ENCODE peak calls at places on chromosomes 12 and 14, in five cellular contexts. One of them, this sample, is unnamed.

GRCh38 chr14:33484264-33484663 is 466.6 kb downstream of the EGLN3 start:
- DNase-seq in effector memory CD4-positive, alpha-beta T cell: no peak
- DNase-seq in thyroid gland: no peak
- DNase-seq in thoracic aorta: no peak
- DNase-seq in body of pancreas: no peak
- DNase-seq in this sample: no peak

GRCh38 chr12:18427520-18427919 is 166.2 kb downstream of the PIK3C2G start:
- DNase-seq in effector memory CD4-positive, alpha-beta T cell: no peak
- DNase-seq in thyroid gland: no peak
- DNase-seq in thoracic aorta: no peak
- DNase-seq in body of pancreas: no peak
- DNase-seq in this sample: no peak

GRCh38 chr14:67077914-67078313 is 111.3 kb upstream of the GARIN2 start:
- DNase-seq in effector memory CD4-positive, alpha-beta T cell: no peak
- DNase-seq in thyroid gland: no peak
- DNase-seq in thoracic aorta: no peak
- DNase-seq in body of pancreas: no peak
- DNase-seq in this sample: no peak

GRCh38 chr12:50066402-50066801 is 9.0 kb downstream of the ASIC1 start:
- DNase-seq in effector memory CD4-positive, alpha-beta T cell: no peak
- DNase-seq in thyroid gland: no peak
- DNase-seq in thoracic aorta: peak; percentile 34
- DNase-seq in body of pancreas: no peak
- DNase-seq in this sample: no peak

GRCh38 chr14:55908071-55908470 is 210.1 kb upstream of the PELI2 start:
- DNase-seq in effector memory CD4-positive, alpha-beta T cell: no peak
- DNase-seq in thyroid gland: no peak
- DNase-seq in thoracic aorta: no peak
- DNase-seq in body of pancreas: no peak
- DNase-seq in this sample: no peak

GRCh38 chr12:101619868-101620761 is 25.3 kb downstream of the MYBPC1 start:
- DNase-seq in effector memory CD4-positive, alpha-beta T cell: no peak
- DNase-seq in thyroid gland: no peak
- DNase-seq in thoracic aorta: no peak
- DNase-seq in body of pancreas: peak; percentile 61
- DNase-seq in this sample: no peak

GRCh38 chr14:26427059-26427458 is 170.8 kb downstream of the NOVA1 start:
- DNase-seq in effector memory CD4-positive, alpha-beta T cell: no peak
- DNase-seq in thyroid gland: no peak
- DNase-seq in thoracic aorta: no peak
- DNase-seq in body of pancreas: no peak
- DNase-seq in this sample: no peak

GRCh38 chr12:15599266-15600037 is 189.7 kb downstream of the EPS8 start:
- DNase-seq in effector memory CD4-positive, alpha-beta T cell: no peak
- DNase-seq in thyroid gland: peak; percentile 78
- DNase-seq in thoracic aorta: no peak
- DNase-seq in body of pancreas: no peak
- DNase-seq in this sample: no peak

GRCh38 chr12:6249580-6249979 is 49.4 kb downstream of the CD9 start:
- DNase-seq in effector memory CD4-positive, alpha-beta T cell: no peak
- DNase-seq in thyroid gland: no peak
- DNase-seq in thoracic aorta: no peak
- DNase-seq in body of pancreas: no peak
- DNase-seq in this sample: no peak

GRCh38 chr12:100077367-100077766 is 65.3 kb downstream of the BLTP3B start:
- DNase-seq in effector memory CD4-positive, alpha-beta T cell: no peak
- DNase-seq in thyroid gland: no peak
- DNase-seq in thoracic aorta: no peak
- DNase-seq in body of pancreas: no peak
- DNase-seq in this sample: no peak

GRCh38 chr12:125314051-125314882 is 249.0 kb downstream of the AACS start:
- DNase-seq in effector memory CD4-positive, alpha-beta T cell: no peak
- DNase-seq in thyroid gland: no peak
- DNase-seq in thoracic aorta: no peak
- DNase-seq in body of pancreas: no peak
- DNase-seq in this sample: no peak

GRCh38 chr14:71380271-71380670 is 473.0 kb downstream of the PCNX1 start:
- DNase-seq in effector memory CD4-positive, alpha-beta T cell: no peak
- DNase-seq in thyroid gland: no peak
- DNase-seq in thoracic aorta: no peak
- DNase-seq in body of pancreas: no peak
- DNase-seq in this sample: no peak

GRCh38 chr12:27769142-27769672 is 10.8 kb upstream of the KLHL42 start:
- DNase-seq in effector memory CD4-positive, alpha-beta T cell: no peak
- DNase-seq in thyroid gland: no peak
- DNase-seq in thoracic aorta: no peak
- DNase-seq in body of pancreas: no peak
- DNase-seq in this sample: no peak

GRCh38 chr12:13241833-13242232 is 45.3 kb downstream of the EMP1 start:
- DNase-seq in effector memory CD4-positive, alpha-beta T cell: no peak
- DNase-seq in thyroid gland: no peak
- DNase-seq in thoracic aorta: no peak
- DNase-seq in body of pancreas: no peak
- DNase-seq in this sample: no peak

GRCh38 chr12:11804130-11804529 is 154.7 kb downstream of the ETV6 start:
- DNase-seq in effector memory CD4-positive, alpha-beta T cell: no peak
- DNase-seq in thyroid gland: no peak
- DNase-seq in thoracic aorta: no peak
- DNase-seq in body of pancreas: no peak
- DNase-seq in this sample: no peak

GRCh38 chr14:47959753-47960152 is 284.3 kb upstream of the MDGA2 start:
- DNase-seq in effector memory CD4-positive, alpha-beta T cell: no peak
- DNase-seq in thyroid gland: no peak
- DNase-seq in thoracic aorta: no peak
- DNase-seq in body of pancreas: no peak
- DNase-seq in this sample: no peak

GRCh38 chr14:104967414-104968152 is 10.6 kb downstream of the AHNAK2 start:
- DNase-seq in effector memory CD4-positive, alpha-beta T cell: no peak
- DNase-seq in thyroid gland: peak; percentile 83
- DNase-seq in thoracic aorta: no peak
- DNase-seq in body of pancreas: no peak
- DNase-seq in this sample: no peak

GRCh38 chr12:109115758-109116610 is at the start of gene ACACB:
- DNase-seq in effector memory CD4-positive, alpha-beta T cell: no peak
- DNase-seq in thyroid gland: peak; percentile 96
- DNase-seq in thoracic aorta: no peak
- DNase-seq in body of pancreas: peak; percentile 92
- DNase-seq in this sample: no peak

GRCh38 chr14:67514650-67515385 is 18.3 kb upstream of the PLEKHH1 start:
- DNase-seq in effector memory CD4-positive, alpha-beta T cell: peak; percentile 34
- DNase-seq in thyroid gland: peak; percentile 41
- DNase-seq in thoracic aorta: no peak
- DNase-seq in body of pancreas: peak; percentile 64
- DNase-seq in this sample: peak; percentile 32

GRCh38 chr12:91741932-91742331 is 403.7 kb downstream of the BTG1 start:
- DNase-seq in effector memory CD4-positive, alpha-beta T cell: no peak
- DNase-seq in thyroid gland: no peak
- DNase-seq in thoracic aorta: no peak
- DNase-seq in body of pancreas: no peak
- DNase-seq in this sample: no peak

GRCh38 chr14:69107407-69108003 is 45.4 kb downstream of the DCAF5 start:
- DNase-seq in effector memory CD4-positive, alpha-beta T cell: peak; percentile 2
- DNase-seq in thyroid gland: peak; percentile 37
- DNase-seq in thoracic aorta: no peak
- DNase-seq in body of pancreas: peak; percentile 49
- DNase-seq in this sample: no peak

GRCh38 chr12:103930787-103931536 is 752 bp downstream of the HSP90B1 start:
- DNase-seq in effector memory CD4-positive, alpha-beta T cell: peak; percentile 2
- DNase-seq in thyroid gland: peak; percentile 38
- DNase-seq in thoracic aorta: no peak
- DNase-seq in body of pancreas: peak; percentile 60
- DNase-seq in this sample: peak; percentile 37

GRCh38 chr12:90677552-90677951 is 277.4 kb downstream of the CCER1 start:
- DNase-seq in effector memory CD4-positive, alpha-beta T cell: no peak
- DNase-seq in thyroid gland: no peak
- DNase-seq in thoracic aorta: no peak
- DNase-seq in body of pancreas: no peak
- DNase-seq in this sample: no peak

GRCh38 chr14:32256606-32257005 is 53.5 kb upstream of the RNU6-8 start:
- DNase-seq in effector memory CD4-positive, alpha-beta T cell: no peak
- DNase-seq in thyroid gland: no peak
- DNase-seq in thoracic aorta: no peak
- DNase-seq in body of pancreas: no peak
- DNase-seq in this sample: no peak

GRCh38 chr14:36426113-36426512 is 93.9 kb downstream of the NKX2-1 start:
- DNase-seq in effector memory CD4-positive, alpha-beta T cell: no peak
- DNase-seq in thyroid gland: no peak
- DNase-seq in thoracic aorta: no peak
- DNase-seq in body of pancreas: no peak
- DNase-seq in this sample: no peak

GRCh38 chr12:70645494-70646317 is 8.5 kb upstream of the PTPRB start:
- DNase-seq in effector memory CD4-positive, alpha-beta T cell: no peak
- DNase-seq in thyroid gland: peak; percentile 20
- DNase-seq in thoracic aorta: peak; percentile 21
- DNase-seq in body of pancreas: peak; percentile 47
- DNase-seq in this sample: peak; percentile 27

GRCh38 chr12:131415781-131416180 is 295.1 kb upstream of the SFSWAP start:
- DNase-seq in effector memory CD4-positive, alpha-beta T cell: no peak
- DNase-seq in thyroid gland: no peak
- DNase-seq in thoracic aorta: no peak
- DNase-seq in body of pancreas: no peak
- DNase-seq in this sample: no peak

GRCh38 chr14:31926652-31927347 is 150.3 kb upstream of the ARHGAP5 start:
- DNase-seq in effector memory CD4-positive, alpha-beta T cell: no peak
- DNase-seq in thyroid gland: no peak
- DNase-seq in thoracic aorta: no peak
- DNase-seq in body of pancreas: no peak
- DNase-seq in this sample: no peak

GRCh38 chr12:91098942-91099341 is 12.4 kb downstream of the LUM start:
- DNase-seq in effector memory CD4-positive, alpha-beta T cell: no peak
- DNase-seq in thyroid gland: no peak
- DNase-seq in thoracic aorta: no peak
- DNase-seq in body of pancreas: no peak
- DNase-seq in this sample: no peak

GRCh38 chr12:65637150-65637549 is 187.1 kb upstream of the HMGA2 start:
- DNase-seq in effector memory CD4-positive, alpha-beta T cell: no peak
- DNase-seq in thyroid gland: no peak
- DNase-seq in thoracic aorta: no peak
- DNase-seq in body of pancreas: no peak
- DNase-seq in this sample: no peak

GRCh38 chr14:56555921-56556570 is 23.6 kb upstream of the TMEM260 start:
- DNase-seq in effector memory CD4-positive, alpha-beta T cell: no peak
- DNase-seq in thyroid gland: no peak
- DNase-seq in thoracic aorta: no peak
- DNase-seq in body of pancreas: no peak
- DNase-seq in this sample: peak; percentile 23

GRCh38 chr12:52514471-52515318 is 5.5 kb downstream of the KRT5 start:
- DNase-seq in effector memory CD4-positive, alpha-beta T cell: no peak
- DNase-seq in thyroid gland: no peak
- DNase-seq in thoracic aorta: no peak
- DNase-seq in body of pancreas: no peak
- DNase-seq in this sample: no peak

GRCh38 chr14:24481622-24482324 is 26.3 kb downstream of the CMA1 start:
- DNase-seq in effector memory CD4-positive, alpha-beta T cell: peak; percentile 14
- DNase-seq in thyroid gland: peak; percentile 36
- DNase-seq in thoracic aorta: no peak
- DNase-seq in body of pancreas: peak; percentile 34
- DNase-seq in this sample: peak; percentile 29

GRCh38 chr14:32567543-32568384 is 238.7 kb downstream of the AKAP6 start:
- DNase-seq in effector memory CD4-positive, alpha-beta T cell: no peak
- DNase-seq in thyroid gland: no peak
- DNase-seq in thoracic aorta: no peak
- DNase-seq in body of pancreas: no peak
- DNase-seq in this sample: no peak

GRCh38 chr12:117552971-117553370 is 191.5 kb upstream of the NOS1 start:
- DNase-seq in effector memory CD4-positive, alpha-beta T cell: no peak
- DNase-seq in thyroid gland: peak; percentile 39
- DNase-seq in thoracic aorta: no peak
- DNase-seq in body of pancreas: peak; percentile 54
- DNase-seq in this sample: no peak

GRCh38 chr14:61475316-61475715 is 153.9 kb downstream of the PRKCH start:
- DNase-seq in effector memory CD4-positive, alpha-beta T cell: no peak
- DNase-seq in thyroid gland: no peak
- DNase-seq in thoracic aorta: no peak
- DNase-seq in body of pancreas: no peak
- DNase-seq in this sample: peak; percentile 48

GRCh38 chr14:63224196-63224595 is 20.0 kb downstream of the RHOJ start:
- DNase-seq in effector memory CD4-positive, alpha-beta T cell: no peak
- DNase-seq in thyroid gland: no peak
- DNase-seq in thoracic aorta: no peak
- DNase-seq in body of pancreas: no peak
- DNase-seq in this sample: no peak

GRCh38 chr14:103520657-103521437 is 1.8 kb downstream of the CKB start:
- DNase-seq in effector memory CD4-positive, alpha-beta T cell: peak; percentile 64
- DNase-seq in thyroid gland: peak; percentile 97
- DNase-seq in thoracic aorta: no peak
- DNase-seq in body of pancreas: peak; percentile 91
- DNase-seq in this sample: peak; percentile 46
- H3K4me1 ChIP-seq in effector memory CD4-positive, alpha-beta T cell: peaks cover 23% of the 10 kb centered on the region
- H3K4me1 ChIP-seq in thyroid gland: peaks cover 57% of the 10 kb centered on the region
- H3K4me1 ChIP-seq in thoracic aorta: peaks cover 14% of the 10 kb centered on the region
- H3K4me1 ChIP-seq in body of pancreas: peaks cover 74% of the 10 kb centered on the region
- H3K4me1 ChIP-seq in this sample: no peaks in the 10 kb centered on the region

GRCh38 chr14:91398707-91399106 is 18.9 kb downstream of the CCDC88C start:
- DNase-seq in effector memory CD4-positive, alpha-beta T cell: no peak
- DNase-seq in thyroid gland: no peak
- DNase-seq in thoracic aorta: no peak
- DNase-seq in body of pancreas: no peak
- DNase-seq in this sample: peak; percentile 18
- H3K4me1 ChIP-seq in effector memory CD4-positive, alpha-beta T cell: peaks cover 88% of the 10 kb centered on the region
- H3K4me1 ChIP-seq in thyroid gland: peaks cover 5% of the 10 kb centered on the region
- H3K4me1 ChIP-seq in thoracic aorta: no peaks in the 10 kb centered on the region
- H3K4me1 ChIP-seq in body of pancreas: peaks cover 71% of the 10 kb centered on the region
- H3K4me1 ChIP-seq in this sample: peaks cover 55% of the 10 kb centered on the region

GRCh38 chr14:50060871-50061663 is 55.3 kb downstream of the VCPKMT start:
- DNase-seq in effector memory CD4-positive, alpha-beta T cell: peak; percentile 32
- DNase-seq in thyroid gland: peak; percentile 27
- DNase-seq in thoracic aorta: peak; percentile 82
- DNase-seq in body of pancreas: peak; percentile 36
- DNase-seq in this sample: no peak
- H3K4me1 ChIP-seq in effector memory CD4-positive, alpha-beta T cell: peaks cover 58% of the 10 kb centered on the region
- H3K4me1 ChIP-seq in thyroid gland: peaks cover 16% of the 10 kb centered on the region
- H3K4me1 ChIP-seq in thoracic aorta: peaks cover 28% of the 10 kb centered on the region
- H3K4me1 ChIP-seq in body of pancreas: peaks cover 29% of the 10 kb centered on the region
- H3K4me1 ChIP-seq in this sample: peaks cover 34% of the 10 kb centered on the region

DNA sequence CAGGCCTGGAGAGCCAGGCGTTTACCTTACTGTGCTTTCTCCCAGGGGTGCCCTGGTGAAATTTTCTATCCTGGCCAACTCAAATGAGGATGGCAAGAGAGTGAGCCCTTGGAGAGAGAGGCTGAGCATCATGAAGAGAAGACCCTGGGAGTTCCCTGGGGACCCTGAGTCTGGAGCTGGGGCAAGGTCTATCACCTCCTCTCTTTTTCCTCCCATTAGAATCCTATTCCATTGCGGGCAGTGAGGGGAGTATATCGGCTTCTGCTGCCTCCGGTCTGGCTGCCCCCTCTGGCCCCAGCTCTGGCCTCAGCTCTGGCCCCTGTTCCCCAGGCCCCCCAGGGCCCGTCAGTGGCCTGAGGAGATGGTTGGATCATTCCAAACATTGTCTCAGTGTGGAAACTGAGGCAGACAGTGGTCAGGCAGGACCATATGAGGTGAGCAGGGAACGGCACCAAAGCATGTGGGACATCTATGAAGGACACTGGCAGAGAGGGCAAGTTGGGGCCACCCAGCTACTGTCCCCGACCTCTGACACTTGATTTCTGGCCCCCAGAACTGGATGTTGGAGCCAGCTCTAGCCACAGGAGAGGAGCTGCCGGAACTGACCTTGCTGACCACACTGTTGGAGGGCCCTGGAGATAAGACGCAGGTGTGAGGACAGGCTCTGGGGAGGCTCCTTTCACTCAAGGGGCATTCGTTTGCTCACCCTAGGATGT is 1.6 kb downstream of the ARHGEF25 start:
- DNase-seq in effector memory CD4-positive, alpha-beta T cell: no peak
- DNase-seq in thyroid gland: no peak
- DNase-seq in thoracic aorta: no peak
- DNase-seq in body of pancreas: no peak
- DNase-seq in this sample: no peak
- H3K4me1 ChIP-seq in effector memory CD4-positive, alpha-beta T cell: peaks cover 20% of the 10 kb centered on the region
- H3K4me1 ChIP-seq in thyroid gland: peaks cover 23% of the 10 kb centered on the region
- H3K4me1 ChIP-seq in thoracic aorta: peaks cover 11% of the 10 kb centered on the region
- H3K4me1 ChIP-seq in body of pancreas: peaks cover 22% of the 10 kb centered on the region
- H3K4me1 ChIP-seq in this sample: peaks cover 5% of the 10 kb centered on the region